ENCODE peak calls at places on chromosome 7, in seven cellular contexts. One of them, this sample, is unnamed.
A peak's percentile ranks its signal among the peaks of the same experiment; 100 is the strongest.

GRCh38 chr7:7424151-7424873 is 111.4 kb downstream of the COL28A1 start:
- DNase-seq in foreskin fibroblast: peak; percentile 87
- DNase-seq in HFFc6: peak; percentile 73
- DNase-seq in WTC11: peak; percentile 60
- DNase-seq in fibroblast of lung: peak; percentile 56
- DNase-seq in Calu3: peak; percentile 82
- DNase-seq in neural progenitor cell: peak; percentile 80
- DNase-seq in this sample: peak; percentile 16

GRCh38 chr7:29143698-29144203 is 2.6 kb downstream of the CPVL start:
- DNase-seq in foreskin fibroblast: no peak
- DNase-seq in HFFc6: no peak
- DNase-seq in WTC11: no peak
- DNase-seq in fibroblast of lung: no peak
- DNase-seq in Calu3: no peak
- DNase-seq in neural progenitor cell: no peak
- DNase-seq in this sample: no peak

GRCh38 chr7:143358626-143359025 is 3.9 kb downstream of the FAM131B start:
- DNase-seq in foreskin fibroblast: no peak
- DNase-seq in HFFc6: no peak
- DNase-seq in WTC11: no peak
- DNase-seq in fibroblast of lung: no peak
- DNase-seq in Calu3: no peak
- DNase-seq in neural progenitor cell: no peak
- DNase-seq in this sample: no peak

GRCh38 chr7:135748770-135749169 is at the start of gene FAM180A:
- DNase-seq in foreskin fibroblast: peak; percentile 94
- DNase-seq in HFFc6: peak; percentile 68
- DNase-seq in WTC11: no peak
- DNase-seq in fibroblast of lung: peak; percentile 81
- DNase-seq in Calu3: no peak
- DNase-seq in neural progenitor cell: no peak
- DNase-seq in this sample: no peak

GRCh38 chr7:51075681-51076580 is 240.7 kb downstream of the COBL start:
- DNase-seq in foreskin fibroblast: no peak
- DNase-seq in HFFc6: no peak
- DNase-seq in WTC11: no peak
- DNase-seq in fibroblast of lung: no peak
- DNase-seq in Calu3: no peak
- DNase-seq in neural progenitor cell: no peak
- DNase-seq in this sample: no peak

GRCh38 chr7:133702078-133702477 is 425.1 kb upstream of the LRGUK start:
- DNase-seq in foreskin fibroblast: no peak
- DNase-seq in HFFc6: no peak
- DNase-seq in WTC11: no peak
- DNase-seq in fibroblast of lung: no peak
- DNase-seq in Calu3: no peak
- DNase-seq in neural progenitor cell: no peak
- DNase-seq in this sample: no peak

GRCh38 chr7:3028071-3028766 is 15.4 kb downstream of the CARD11 start:
- DNase-seq in foreskin fibroblast: peak; percentile 58
- DNase-seq in HFFc6: peak; percentile 2
- DNase-seq in WTC11: no peak
- DNase-seq in fibroblast of lung: peak; percentile 75
- DNase-seq in Calu3: peak; percentile 69
- DNase-seq in neural progenitor cell: no peak
- DNase-seq in this sample: no peak

GRCh38 chr7:24828871-24829661 is 71.8 kb upstream of the GSDME start:
- DNase-seq in foreskin fibroblast: no peak
- DNase-seq in HFFc6: no peak
- DNase-seq in WTC11: no peak
- DNase-seq in fibroblast of lung: peak; percentile 58
- DNase-seq in Calu3: no peak
- DNase-seq in neural progenitor cell: no peak
- DNase-seq in this sample: no peak

GRCh38 chr7:24715661-24716479 is 41.4 kb downstream of the GSDME start:
- DNase-seq in foreskin fibroblast: peak; percentile 55
- DNase-seq in HFFc6: peak; percentile 25
- DNase-seq in WTC11: peak; percentile 53
- DNase-seq in fibroblast of lung: peak; percentile 56
- DNase-seq in Calu3: no peak
- DNase-seq in neural progenitor cell: peak; percentile 63
- DNase-seq in this sample: no peak

GRCh38 chr7:84524714-84525694 is 330.4 kb upstream of the SEMA3A start:
- DNase-seq in foreskin fibroblast: peak; percentile 82
- DNase-seq in HFFc6: peak; percentile 76
- DNase-seq in WTC11: no peak
- DNase-seq in fibroblast of lung: peak; percentile 70
- DNase-seq in Calu3: no peak
- DNase-seq in neural progenitor cell: no peak
- DNase-seq in this sample: no peak

GRCh38 chr7:45656431-45656830 is 82.3 kb downstream of the ADCY1 start:
- DNase-seq in foreskin fibroblast: no peak
- DNase-seq in HFFc6: no peak
- DNase-seq in WTC11: no peak
- DNase-seq in fibroblast of lung: no peak
- DNase-seq in Calu3: no peak
- DNase-seq in neural progenitor cell: no peak
- DNase-seq in this sample: no peak

GRCh38 chr7:10076661-10077300 is 896.9 kb upstream of the PHF14 start:
- DNase-seq in foreskin fibroblast: no peak
- DNase-seq in HFFc6: no peak
- DNase-seq in WTC11: no peak
- DNase-seq in fibroblast of lung: peak; percentile 6
- DNase-seq in Calu3: no peak
- DNase-seq in neural progenitor cell: no peak
- DNase-seq in this sample: no peak

GRCh38 chr7:88115258-88116195 is 104.3 kb downstream of the SRI start:
- DNase-seq in foreskin fibroblast: peak; percentile 18
- DNase-seq in HFFc6: no peak
- DNase-seq in WTC11: no peak
- DNase-seq in fibroblast of lung: no peak
- DNase-seq in Calu3: no peak
- DNase-seq in neural progenitor cell: no peak
- DNase-seq in this sample: no peak

GRCh38 chr7:36651404-36651803 is 72.9 kb downstream of the AOAH start:
- DNase-seq in foreskin fibroblast: peak; percentile 81
- DNase-seq in HFFc6: peak; percentile 0
- DNase-seq in WTC11: no peak
- DNase-seq in fibroblast of lung: peak; percentile 73
- DNase-seq in Calu3: no peak
- DNase-seq in neural progenitor cell: no peak
- DNase-seq in this sample: no peak

GRCh38 chr7:129436335-129436923 is 2.2 kb downstream of the STRIP2 start:
- DNase-seq in foreskin fibroblast: no peak
- DNase-seq in HFFc6: no peak
- DNase-seq in WTC11: no peak
- DNase-seq in fibroblast of lung: no peak
- DNase-seq in Calu3: no peak
- DNase-seq in neural progenitor cell: no peak
- DNase-seq in this sample: no peak

GRCh38 chr7:44990520-44991023 is 9.4 kb upstream of the CCM2 start:
- DNase-seq in foreskin fibroblast: no peak
- DNase-seq in HFFc6: peak; percentile 20
- DNase-seq in WTC11: no peak
- DNase-seq in fibroblast of lung: peak; percentile 91
- DNase-seq in Calu3: no peak
- DNase-seq in neural progenitor cell: no peak
- DNase-seq in this sample: no peak

GRCh38 chr7:85829817-85830432 is 643.1 kb upstream of the SEMA3D start:
- DNase-seq in foreskin fibroblast: peak; percentile 56
- DNase-seq in HFFc6: peak; percentile 31
- DNase-seq in WTC11: no peak
- DNase-seq in fibroblast of lung: peak; percentile 13
- DNase-seq in Calu3: no peak
- DNase-seq in neural progenitor cell: no peak
- DNase-seq in this sample: no peak

GRCh38 chr7:41886906-41887311 is 184.0 kb upstream of the INHBA start:
- DNase-seq in foreskin fibroblast: peak; percentile 97
- DNase-seq in HFFc6: peak; percentile 95
- DNase-seq in WTC11: no peak
- DNase-seq in fibroblast of lung: peak; percentile 99
- DNase-seq in Calu3: no peak
- DNase-seq in neural progenitor cell: no peak
- DNase-seq in this sample: no peak

GRCh38 chr7:16421333-16422099 is at the start of gene CRPPA:
- DNase-seq in foreskin fibroblast: peak; percentile 67
- DNase-seq in HFFc6: peak; percentile 6
- DNase-seq in WTC11: peak; percentile 50
- DNase-seq in fibroblast of lung: peak; percentile 56
- DNase-seq in Calu3: peak; percentile 62
- DNase-seq in neural progenitor cell: peak; percentile 68
- DNase-seq in this sample: peak; percentile 42

GRCh38 chr7:106053109-106053508 is 59.0 kb downstream of the SYPL1 start:
- DNase-seq in foreskin fibroblast: peak; percentile 43
- DNase-seq in HFFc6: no peak
- DNase-seq in WTC11: no peak
- DNase-seq in fibroblast of lung: no peak
- DNase-seq in Calu3: no peak
- DNase-seq in neural progenitor cell: peak; percentile 54
- DNase-seq in this sample: no peak
- TF ChIP-seq CTCF in foreskin fibroblast: no peak
- TF ChIP-seq CTCF in HFFc6: no peak
- TF ChIP-seq CTCF in WTC11: no peak
- TF ChIP-seq CTCF in fibroblast of lung: no peak
- TF ChIP-seq CTCF in Calu3: no peak
- TF ChIP-seq CTCF in neural progenitor cell: peak; percentile 11
- TF ChIP-seq CTCF in this sample: no peak

GRCh38 chr7:141710301-141710700 is 2.1 kb downstream of the WEE2 start:
- DNase-seq in foreskin fibroblast: no peak
- DNase-seq in HFFc6: no peak
- DNase-seq in WTC11: no peak
- DNase-seq in fibroblast of lung: no peak
- DNase-seq in Calu3: no peak
- DNase-seq in neural progenitor cell: no peak
- DNase-seq in this sample: no peak
- TF ChIP-seq CTCF in foreskin fibroblast: no peak
- TF ChIP-seq CTCF in HFFc6: no peak
- TF ChIP-seq CTCF in WTC11: no peak
- TF ChIP-seq CTCF in fibroblast of lung: no peak
- TF ChIP-seq CTCF in Calu3: no peak
- TF ChIP-seq CTCF in neural progenitor cell: no peak
- TF ChIP-seq CTCF in this sample: no peak

DNA sequence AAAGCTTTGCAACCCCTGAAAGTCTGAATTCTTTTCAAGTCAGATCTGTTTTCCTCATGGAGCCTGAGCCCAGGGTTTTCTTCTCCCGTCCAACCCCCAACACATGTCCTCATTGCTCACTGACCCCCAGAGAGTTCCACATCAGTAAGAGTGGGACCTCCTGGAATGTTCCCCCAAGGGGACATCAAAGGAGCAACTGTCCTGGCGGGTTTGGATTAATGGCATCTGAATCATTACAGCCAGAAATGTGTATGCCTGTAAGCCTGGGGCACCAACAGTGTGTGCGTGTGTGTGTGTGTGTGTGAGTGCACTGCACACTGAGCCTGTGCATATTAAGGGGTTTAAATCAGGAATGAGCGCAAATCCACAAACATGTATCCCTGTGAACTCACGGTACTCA is 222.4 kb downstream of the PLXNA4 start:
- DNase-seq in foreskin fibroblast: no peak
- DNase-seq in HFFc6: no peak
- DNase-seq in WTC11: no peak
- DNase-seq in fibroblast of lung: no peak
- DNase-seq in Calu3: no peak
- DNase-seq in neural progenitor cell: peak; percentile 4
- DNase-seq in this sample: no peak
- TF ChIP-seq CTCF in foreskin fibroblast: no peak
- TF ChIP-seq CTCF in HFFc6: no peak
- TF ChIP-seq CTCF in WTC11: no peak
- TF ChIP-seq CTCF in fibroblast of lung: no peak
- TF ChIP-seq CTCF in Calu3: no peak
- TF ChIP-seq CTCF in neural progenitor cell: no peak
- TF ChIP-seq CTCF in this sample: no peak

DNA sequence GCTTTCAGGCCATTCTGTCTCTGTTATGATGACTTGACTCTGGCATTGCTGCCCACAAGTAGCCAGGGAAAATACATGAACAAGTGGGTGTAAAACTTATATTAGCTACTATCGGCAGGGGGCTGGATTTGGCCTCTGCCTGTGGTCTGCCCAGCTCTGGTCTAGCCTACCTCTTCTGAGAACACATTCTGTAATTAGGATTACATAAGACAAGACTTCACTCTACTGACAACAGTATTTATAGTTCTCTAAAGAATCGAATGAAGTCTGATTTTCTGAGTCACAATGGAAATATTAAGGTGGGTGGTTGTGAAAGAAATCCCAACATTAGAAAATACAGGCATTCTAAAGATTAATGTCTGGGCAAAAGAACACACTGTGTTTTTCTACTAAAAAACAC is 55.5 kb downstream of the DLD start:
- DNase-seq in foreskin fibroblast: peak; percentile 39
- DNase-seq in HFFc6: peak; percentile 19
- DNase-seq in WTC11: no peak
- DNase-seq in fibroblast of lung: peak; percentile 81
- DNase-seq in Calu3: no peak
- DNase-seq in neural progenitor cell: no peak
- DNase-seq in this sample: no peak
- TF ChIP-seq CTCF in foreskin fibroblast: no peak
- TF ChIP-seq CTCF in HFFc6: no peak
- TF ChIP-seq CTCF in WTC11: no peak
- TF ChIP-seq CTCF in fibroblast of lung: no peak
- TF ChIP-seq CTCF in Calu3: no peak
- TF ChIP-seq CTCF in neural progenitor cell: no peak
- TF ChIP-seq CTCF in this sample: no peak

GRCh38 chr7:103423467-103424179 is 22.4 kb downstream of the SLC26A5 start:
- DNase-seq in foreskin fibroblast: no peak
- DNase-seq in HFFc6: no peak
- DNase-seq in WTC11: no peak
- DNase-seq in fibroblast of lung: no peak
- DNase-seq in Calu3: no peak
- DNase-seq in neural progenitor cell: no peak
- DNase-seq in this sample: no peak

GRCh38 chr7:103425177-103425576 is 20.8 kb downstream of the SLC26A5 start:
- DNase-seq in foreskin fibroblast: no peak
- DNase-seq in HFFc6: no peak
- DNase-seq in WTC11: no peak
- DNase-seq in fibroblast of lung: no peak
- DNase-seq in Calu3: no peak
- DNase-seq in neural progenitor cell: no peak
- DNase-seq in this sample: no peak
- TF ChIP-seq CTCF in foreskin fibroblast: no peak
- TF ChIP-seq CTCF in HFFc6: no peak
- TF ChIP-seq CTCF in WTC11: no peak
- TF ChIP-seq CTCF in fibroblast of lung: no peak
- TF ChIP-seq CTCF in Calu3: no peak
- TF ChIP-seq CTCF in neural progenitor cell: no peak
- TF ChIP-seq CTCF in this sample: no peak